ENCODE peak calls at places on chromosomes 4 and X, in six cellular contexts. C, J, Z, G, A and O are unnamed samples.

GRCh38 chr4:39606747-39607146 is 31.9 kb downstream of the SMIM14 start:
- DNase-seq in C (no peak), J (no peak), Z (no peak), G (no peak), A (no peak), O (no peak)

GRCh38 chr4:174069848-174070330 is 213.6 kb downstream of the FBXO8 start:
- DNase-seq in C (no peak), J (no peak), Z (no peak), G (no peak), A (no peak), O (no peak)

GRCh38 chrX:15356444-15356843 is 21.1 kb upstream of the PIGA start:
- DNase-seq in C (no peak), J (peak), Z (no peak), G (no peak), A (no peak), O (peak)

GRCh38 chr4:2262944-2263250 is 988 bp upstream of the MXD4 start:
- DNase-seq in C (no peak), J (no peak), Z (no peak), G (no peak), A (no peak), O (no peak)

GRCh38 chr4:25313194-25313895 is 771 bp downstream of the ZCCHC4 start:
- DNase-seq in C (no peak), J (peak), Z (no peak), G (no peak), A (no peak), O (no peak)

GRCh38 chr4:124970011-124970410 is 257.5 kb upstream of the ANKRD50 start:
- DNase-seq in C (no peak), J (peak), Z (no peak), G (no peak), A (peak), O (peak)

GRCh38 chr4:102230194-102230593 is 115.1 kb downstream of the SLC39A8 start:
- DNase-seq in C (no peak), J (no peak), Z (no peak), G (no peak), A (no peak), O (no peak)

GRCh38 chr4:6180841-6181631 is 19.3 kb downstream of the JAKMIP1 start:
- DNase-seq in C (no peak), J (no peak), Z (no peak), G (no peak), A (no peak), O (no peak)

GRCh38 chr4:125140966-125141495 is 173.7 kb upstream of the FAT4 start:
- DNase-seq in C (no peak), J (peak), Z (no peak), G (no peak), A (peak), O (peak)

GRCh38 chrX:91434351-91435168 is at the start of gene PABPC5:
- DNase-seq in C (peak), J (peak), Z (no peak), G (no peak), A (peak), O (peak)

GRCh38 chr4:175542787-175543186 is 269.3 kb downstream of the GPM6A start:
- DNase-seq in C (no peak), J (peak), Z (no peak), G (no peak), A (no peak), O (no peak)

GRCh38 chrX:12548746-12549145 is 242.5 kb upstream of the PRPS2 start:
- DNase-seq in C (no peak), J (peak), Z (no peak), G (peak), A (peak), O (no peak)

GRCh38 chr4:133802741-133803140 is 398.8 kb downstream of the PABPC4L start:
- DNase-seq in C (no peak), J (peak), Z (no peak), G (no peak), A (no peak), O (peak)

GRCh38 chr4:153018716-153019115 is 82.6 kb downstream of the FHDC1 start:
- DNase-seq in C (no peak), J (no peak), Z (no peak), G (no peak), A (no peak), O (no peak)

GRCh38 chr4:2833671-2834000 is 10.0 kb upstream of the ADD1 start:
- DNase-seq in C (no peak), J (no peak), Z (no peak), G (no peak), A (no peak), O (no peak)

GRCh38 chrX:7083468-7084396 is 63.8 kb upstream of the STS start:
- DNase-seq in C (no peak), J (peak), Z (peak), G (no peak), A (peak), O (peak)

GRCh38 chr4:140090215-140090731 is 63.7 kb downstream of the MAML3 start:
- DNase-seq in C (no peak), J (peak), Z (no peak), G (no peak), A (peak), O (no peak)

GRCh38 chr4:182547435-182547834 is 304.2 kb downstream of the TENM3 start:
- DNase-seq in C (no peak), J (no peak), Z (no peak), G (no peak), A (no peak), O (no peak)